ENCODE peak calls at places on chromosomes 13 and 19, in seven cellular contexts. N is activated CD4-positive, alpha-beta T cell treated with anti-CD3 and anti-CD28 coated beads, Interleukin-2, amount 50 U/mL, for 48 hours; B is substantia nigra; Y is T-helper 9 cell; A is esophagus squamous epithelium; V is cerebellar cortex; J is CD4-positive, CD25-positive, alpha-beta regulatory T cell. Z is an unnamed sample.

GRCh38 chr13:76715043-76715442 is 171.2 kb downstream of the KCTD12 start:
- DNase-seq in A (no peak), J (no peak), B (no peak), N (no peak), V (no peak), Y (no peak), Z (no peak)

GRCh38 chr19:1286859-1287621 is 1.4 kb downstream of the EFNA2 start:
- DNase-seq in N (no peak), Y (no peak), V (no peak), A (no peak), B (no peak), J (no peak), Z (no peak)

GRCh38 chr19:35142531-35143230 is 374 bp upstream of the FXYD7 start:
- DNase-seq in A (no peak), J (peak), Y (peak), N (peak), B (peak), V (no peak), Z (peak)

GRCh38 chr13:77521194-77521593 is 14.3 kb upstream of the SCEL start:
- DNase-seq in J (no peak), N (no peak), Y (no peak), V (no peak), B (no peak), A (no peak), Z (no peak)

GRCh38 chr19:38658462-38659306 is 11.2 kb downstream of the ACTN4 start:
- DNase-seq in N (no peak), B (no peak), V (peak), J (no peak), Y (no peak), A (no peak), Z (no peak)

GRCh38 chr19:39408392-39409206 is 2.0 kb downstream of the ZFP36 start:
- DNase-seq in B (no peak), V (no peak), Y (peak), N (peak), J (peak), A (no peak), Z (peak)

GRCh38 chr13:64274481-64275217 is 2859.0 kb upstream of the PCDH20 start:
- DNase-seq in B (no peak), V (no peak), A (no peak), Y (no peak), N (no peak), J (no peak), Z (no peak)

GRCh38 chr13:101985321-101985720 is 416.5 kb downstream of the FGF14 start:
- DNase-seq in A (no peak), Y (no peak), N (no peak), B (no peak), V (no peak), J (no peak), Z (no peak)

GRCh38 chr13:77079902-77080413 is 53.0 kb upstream of the FBXL3 start:
- DNase-seq in J (no peak), N (no peak), V (no peak), A (no peak), Y (no peak), B (no peak), Z (no peak)

GRCh38 chr19:3142292-3142670 is 6.4 kb downstream of the GNA15 start:
- DNase-seq in N (peak), B (no peak), V (no peak), Y (no peak), J (no peak), A (no peak), Z (no peak)

GRCh38 chr13:70568571-70568970 is 460.3 kb upstream of the KLHL1 start:
- DNase-seq in J (no peak), A (no peak), V (peak), B (no peak), N (no peak), Y (no peak), Z (no peak)

GRCh38 chr13:103100795-103101194 is 34.6 kb upstream of the SLC10A2 start:
- DNase-seq in N (no peak), B (no peak), V (no peak), A (no peak), Y (no peak), J (no peak), Z (no peak)

GRCh38 chr19:13037161-13037560 is 41.9 kb downstream of the NFIX start:
- DNase-seq in B (no peak), V (no peak), A (no peak), Y (no peak), N (no peak), J (no peak), Z (no peak)

GRCh38 chr19:35045667-35046300 is 4.3 kb downstream of the HPN start:
- DNase-seq in N (peak), V (no peak), A (no peak), Y (no peak), B (peak), J (peak), Z (no peak)

GRCh38 chr13:67549331-67549730 is 319.2 kb upstream of the PCDH9 start:
- DNase-seq in N (no peak), B (no peak), Y (no peak), V (no peak), A (no peak), J (no peak), Z (no peak)

GRCh38 chr19:5526691-5527090 is 41.1 kb downstream of the TINCR start:
- DNase-seq in Y (no peak), N (no peak), B (no peak), J (no peak), V (no peak), A (no peak), Z (no peak)

GRCh38 chr19:2719910-2720776 is 1.0 kb downstream of the DIRAS1 start:
- DNase-seq in B (no peak), V (peak), A (no peak), Y (no peak), J (no peak), N (no peak), Z (no peak)

GRCh38 chr13:57253551-57253950 is 86.6 kb downstream of the PRR20E start:
- DNase-seq in N (no peak), A (no peak), B (no peak), Y (no peak), J (no peak), V (no peak), Z (no peak)

GRCh38 chr19:15194938-15195337 is 5.9 kb downstream of the NOTCH3 start:
- DNase-seq in J (no peak), Y (no peak), N (no peak), B (no peak), A (no peak), V (no peak), Z (no peak)

GRCh38 chr19:49431330-49431749 is 6.2 kb downstream of the GFY start:
- DNase-seq in Y (no peak), V (no peak), B (no peak), N (peak), J (no peak), A (no peak), Z (no peak)

GRCh38 chr13:35784286-35784951 is 307.9 kb upstream of the MAB21L1 start:
- DNase-seq in J (no peak), V (no peak), A (no peak), B (no peak), N (no peak), Y (no peak), Z (no peak)

GRCh38 chr19:38165335-38165734 is 58.7 kb downstream of the DPF1 start:
- DNase-seq in N (no peak), A (no peak), B (no peak), Y (no peak), V (no peak), J (no peak), Z (no peak)

GRCh38 chr19:45972081-45972943 is 1.4 kb downstream of the NOVA2 start:
- DNase-seq in J (peak), N (peak), V (peak), A (no peak), Y (no peak), B (no peak), Z (no peak)

GRCh38 chr13:23159587-23160240 is 21.1 kb upstream of the SGCG start:
- DNase-seq in J (no peak), V (no peak), A (no peak), N (no peak), B (no peak), Y (no peak), Z (no peak)

GRCh38 chr19:16113727-16114126 is 2.0 kb downstream of the RAB8A start:
- DNase-seq in A (no peak), B (no peak), V (no peak), N (no peak), J (no peak), Y (no peak), Z (no peak)

GRCh38 chr19:34794289-34794960 is 21.4 kb upstream of the ZNF599 start:
- DNase-seq in V (no peak), Y (no peak), J (peak), A (no peak), N (no peak), B (no peak), Z (no peak)

Z was measured in T-helper 17 cell.